ENCODE peak calls at places on chromosomes 3 and 15, in four cellular contexts. One of them, this sample, is unnamed.

GRCh38 chr3:195909645-195910498 is 1.5 kb upstream of the TNK2 start:
- DNase-seq in NCI-H1417: peak
- DNase-seq in psoas muscle: peak
- DNase-seq in esophagus squamous epithelium: peak
- DNase-seq in this sample: peak

GRCh38 chr3:161274691-161275298 is 53.7 kb downstream of the NMD3 start:
- DNase-seq in esophagus squamous epithelium: no peak
- DNase-seq in psoas muscle: no peak
- DNase-seq in NCI-H1417: peak
- DNase-seq in this sample: no peak

GRCh38 chr3:16512435-16513140 is 911 bp downstream of the RFTN1 start:
- DNase-seq in psoas muscle: peak
- DNase-seq in esophagus squamous epithelium: no peak
- DNase-seq in NCI-H1417: no peak
- DNase-seq in this sample: peak

GRCh38 chr3:27279153-27279552 is 90.0 kb downstream of the NEK10 start:
- DNase-seq in esophagus squamous epithelium: no peak
- DNase-seq in NCI-H1417: no peak
- DNase-seq in psoas muscle: no peak
- DNase-seq in this sample: no peak

GRCh38 chr3:171615742-171616141 is 155.5 kb upstream of the TNIK start:
- DNase-seq in NCI-H1417: no peak
- DNase-seq in esophagus squamous epithelium: no peak
- DNase-seq in psoas muscle: no peak
- DNase-seq in this sample: no peak

GRCh38 chr3:159378391-159378790 is 576.5 kb downstream of the MFSD1 start:
- DNase-seq in esophagus squamous epithelium: no peak
- DNase-seq in psoas muscle: no peak
- DNase-seq in NCI-H1417: peak
- DNase-seq in this sample: no peak

GRCh38 chr15:89654311-89654761 is 931 bp downstream of the KIF7 start:
- DNase-seq in NCI-H1417: no peak
- DNase-seq in esophagus squamous epithelium: no peak
- DNase-seq in psoas muscle: no peak
- DNase-seq in this sample: peak

GRCh38 chr3:139477710-139478640 is 1.7 kb upstream of the RBP2 start:
- DNase-seq in esophagus squamous epithelium: no peak
- DNase-seq in psoas muscle: no peak
- DNase-seq in NCI-H1417: no peak
- DNase-seq in this sample: no peak

GRCh38 chr3:117118604-117119003 is 409.0 kb downstream of the TUSC7 start:
- DNase-seq in psoas muscle: no peak
- DNase-seq in esophagus squamous epithelium: no peak
- DNase-seq in NCI-H1417: no peak
- DNase-seq in this sample: no peak

GRCh38 chr3:38475716-38476115 is 20.4 kb upstream of the EXOG start:
- DNase-seq in psoas muscle: no peak
- DNase-seq in NCI-H1417: no peak
- DNase-seq in esophagus squamous epithelium: no peak
- DNase-seq in this sample: no peak

GRCh38 chr15:73900129-73900712 is 26.0 kb upstream of the LOXL1 start:
- DNase-seq in NCI-H1417: no peak
- DNase-seq in psoas muscle: no peak
- DNase-seq in esophagus squamous epithelium: no peak
- DNase-seq in this sample: no peak

GRCh38 chr3:185353823-185354614 is 8.9 kb upstream of the MAP3K13 start:
- DNase-seq in esophagus squamous epithelium: no peak
- DNase-seq in NCI-H1417: peak
- DNase-seq in psoas muscle: peak
- DNase-seq in this sample: peak

GRCh38 chr3:141619450-141619849 is 118.6 kb upstream of the RNF7 start:
- DNase-seq in esophagus squamous epithelium: no peak
- DNase-seq in NCI-H1417: no peak
- DNase-seq in psoas muscle: no peak
- DNase-seq in this sample: no peak

GRCh38 chr15:50675524-50676144 is 11.0 kb downstream of the TRPM7 start:
- DNase-seq in NCI-H1417: peak
- DNase-seq in psoas muscle: no peak
- DNase-seq in esophagus squamous epithelium: no peak
- DNase-seq in this sample: no peak

GRCh38 chr15:25456196-25456595 is 17.4 kb upstream of the UBE3A start:
- DNase-seq in NCI-H1417: no peak
- DNase-seq in esophagus squamous epithelium: no peak
- DNase-seq in psoas muscle: no peak
- DNase-seq in this sample: no peak

GRCh38 chr3:134483195-134483890 is 2.4 kb downstream of the ANAPC13 start:
- DNase-seq in NCI-H1417: no peak
- DNase-seq in psoas muscle: no peak
- DNase-seq in esophagus squamous epithelium: no peak
- DNase-seq in this sample: no peak

GRCh38 chr3:65878831-65879230 is 159.9 kb downstream of the MAGI1 start:
- DNase-seq in NCI-H1417: no peak
- DNase-seq in esophagus squamous epithelium: no peak
- DNase-seq in psoas muscle: no peak
- DNase-seq in this sample: no peak

GRCh38 chr3:10601131-10601856 is 95.9 kb upstream of the ATP2B2 start:
- DNase-seq in psoas muscle: peak
- DNase-seq in esophagus squamous epithelium: no peak
- DNase-seq in NCI-H1417: no peak
- DNase-seq in this sample: no peak

GRCh38 chr3:196192036-196193001 is 18.9 kb downstream of the ZDHHC19 start:
- DNase-seq in esophagus squamous epithelium: no peak
- DNase-seq in psoas muscle: peak
- DNase-seq in NCI-H1417: no peak
- DNase-seq in this sample: no peak

GRCh38 chr3:112739252-112739945 is 98.5 kb upstream of the CCDC80 start:
- DNase-seq in psoas muscle: no peak
- DNase-seq in esophagus squamous epithelium: no peak
- DNase-seq in NCI-H1417: no peak
- DNase-seq in this sample: no peak

GRCh38 chr15:85804481-85805165 is 9.9 kb upstream of the KLHL25 start:
- DNase-seq in psoas muscle: no peak
- DNase-seq in esophagus squamous epithelium: no peak
- DNase-seq in NCI-H1417: no peak
- DNase-seq in this sample: no peak

GRCh38 chr3:67011414-67012131 is 13.5 kb downstream of the KBTBD8 start:
- DNase-seq in esophagus squamous epithelium: no peak
- DNase-seq in psoas muscle: no peak
- DNase-seq in NCI-H1417: no peak
- DNase-seq in this sample: no peak

GRCh38 chr3:150077581-150078247 is 107.0 kb upstream of the PFN2 start:
- DNase-seq in psoas muscle: no peak
- DNase-seq in NCI-H1417: no peak
- DNase-seq in esophagus squamous epithelium: no peak
- DNase-seq in this sample: no peak

GRCh38 chr3:40574661-40575060 is 49.9 kb downstream of the ZNF621 start:
- DNase-seq in NCI-H1417: peak
- DNase-seq in esophagus squamous epithelium: no peak
- DNase-seq in psoas muscle: no peak
- DNase-seq in this sample: no peak

GRCh38 chr15:92074646-92075045 is 221.1 kb downstream of the SLCO3A1 start:
- DNase-seq in psoas muscle: peak
- DNase-seq in esophagus squamous epithelium: no peak
- DNase-seq in NCI-H1417: no peak
- DNase-seq in this sample: no peak

GRCh38 chr15:51132384-51133139 is 37.9 kb upstream of the TNFAIP8L3 start:
- DNase-seq in esophagus squamous epithelium: no peak
- DNase-seq in psoas muscle: peak
- DNase-seq in NCI-H1417: no peak
- DNase-seq in this sample: peak

GRCh38 chr3:46708401-46709146 is 7.4 kb downstream of the TMIE start:
- DNase-seq in NCI-H1417: no peak
- DNase-seq in esophagus squamous epithelium: no peak
- DNase-seq in psoas muscle: no peak
- DNase-seq in this sample: peak

GRCh38 chr3:43906847-43907507 is 216.2 kb downstream of the ABHD5 start:
- DNase-seq in esophagus squamous epithelium: no peak
- DNase-seq in psoas muscle: no peak
- DNase-seq in NCI-H1417: no peak
- DNase-seq in this sample: no peak

GRCh38 chr15:94174399-94174802 is 57.0 kb upstream of the MCTP2 start:
- DNase-seq in NCI-H1417: no peak
- DNase-seq in esophagus squamous epithelium: no peak
- DNase-seq in psoas muscle: no peak
- DNase-seq in this sample: no peak

GRCh38 chr15:87123676-87124382 is 1044.2 kb downstream of the AGBL1 start:
- DNase-seq in esophagus squamous epithelium: no peak
- DNase-seq in psoas muscle: no peak
- DNase-seq in NCI-H1417: no peak
- DNase-seq in this sample: no peak

GRCh38 chr15:79978694-79979519 is 7.9 kb upstream of the BCL2A1 start:
- DNase-seq in esophagus squamous epithelium: no peak
- DNase-seq in psoas muscle: no peak
- DNase-seq in NCI-H1417: no peak
- DNase-seq in this sample: no peak

GRCh38 chr3:133941390-133941789 is 45.7 kb upstream of the RAB6B start:
- DNase-seq in psoas muscle: no peak
- DNase-seq in NCI-H1417: no peak
- DNase-seq in esophagus squamous epithelium: no peak
- DNase-seq in this sample: no peak

GRCh38 chr15:36126194-36126593 is 453.2 kb upstream of the CDIN1 start:
- DNase-seq in NCI-H1417: no peak
- DNase-seq in psoas muscle: no peak
- DNase-seq in esophagus squamous epithelium: no peak
- DNase-seq in this sample: no peak

GRCh38 chr3:52237659-52238172 is 1.2 kb downstream of the TWF2 start:
- DNase-seq in NCI-H1417: no peak
- DNase-seq in esophagus squamous epithelium: no peak
- DNase-seq in psoas muscle: peak
- DNase-seq in this sample: peak

GRCh38 chr15:100818927-100819326 is 60.7 kb upstream of the ALDH1A3 start:
- DNase-seq in psoas muscle: peak
- DNase-seq in esophagus squamous epithelium: no peak
- DNase-seq in NCI-H1417: no peak
- DNase-seq in this sample: no peak

GRCh38 chr3:69890094-69890493 is 109.4 kb upstream of the SAMMSON start:
- DNase-seq in esophagus squamous epithelium: no peak
- DNase-seq in NCI-H1417: no peak
- DNase-seq in psoas muscle: no peak
- DNase-seq in this sample: no peak

GRCh38 chr3:150308481-150308918 is 99.6 kb upstream of the TSC22D2 start:
- DNase-seq in NCI-H1417: no peak
- DNase-seq in psoas muscle: no peak
- DNase-seq in esophagus squamous epithelium: no peak
- DNase-seq in this sample: no peak

GRCh38 chr3:117131259-117131658 is 421.7 kb downstream of the TUSC7 start:
- DNase-seq in psoas muscle: no peak
- DNase-seq in NCI-H1417: peak
- DNase-seq in esophagus squamous epithelium: no peak
- DNase-seq in this sample: no peak

GRCh38 chr15:82184776-82185175 is 77.8 kb downstream of the EFL1 start:
- DNase-seq in NCI-H1417: no peak
- DNase-seq in esophagus squamous epithelium: no peak
- DNase-seq in psoas muscle: no peak
- DNase-seq in this sample: no peak

GRCh38 chr3:74217467-74217866 is 397.0 kb downstream of the CNTN3 start:
- DNase-seq in psoas muscle: no peak
- DNase-seq in esophagus squamous epithelium: no peak
- DNase-seq in NCI-H1417: no peak
- DNase-seq in this sample: no peak